ENCODE peak calls at places on chromosomes 7 and 10, in four cellular contexts. F is T-helper 9 cell; M is stimulated activated CD8-positive, alpha-beta memory T cell treated with anti-CD3 and anti-CD28 coated beads, Interleukin-15, amount 100 ng/mL, for 24 hours; S is WTC11. Z is an unnamed sample.

GRCh38 chr7:107938448-107939250 is 47.7 kb downstream of the DLD start:
- DNase-seq in F (no peak), M (no peak), S (no peak), Z (no peak)

GRCh38 chr10:62306663-62307062 is 38.0 kb upstream of the RTKN2 start:
- DNase-seq in F (peak), M (no peak), S (no peak), Z (no peak)

GRCh38 chr10:45371555-45371954 is 2.5 kb upstream of the ALOX5 start:
- DNase-seq in F (no peak), M (no peak), S (no peak), Z (no peak)

GRCh38 chr7:131294553-131294952 is 33.1 kb upstream of the MKLN1 start:
- DNase-seq in F (no peak), M (no peak), S (no peak), Z (no peak)

GRCh38 chr10:118272090-118272775 is 69.9 kb downstream of the FAM204A start:
- DNase-seq in F (no peak), M (no peak), S (no peak), Z (no peak)

GRCh38 chr7:30594055-30594539 is 581 bp upstream of the GARS1 start:
- DNase-seq in F (peak), M (peak), S (peak), Z (no peak)

GRCh38 chr10:46550795-46551700 is 5.4 kb downstream of the GPRIN2 start:
- DNase-seq in F (no peak), M (no peak), S (no peak), Z (no peak)

GRCh38 chr7:17406756-17407155 is 108.3 kb downstream of the AHR start:
- DNase-seq in F (no peak), M (no peak), S (no peak), Z (no peak)

GRCh38 chr7:112446431-112446830 is 3.8 kb upstream of the IFRD1 start:
- DNase-seq in F (no peak), M (no peak), S (no peak), Z (no peak)

GRCh38 chr7:128347573-128348147 is 4.0 kb upstream of the RBM28 start:
- DNase-seq in F (no peak), M (no peak), S (peak), Z (no peak)

GRCh38 chr7:112361154-112361553 is 89.1 kb upstream of the IFRD1 start:
- DNase-seq in F (no peak), M (no peak), S (no peak), Z (no peak)

GRCh38 chr7:47371733-47372368 is 210.1 kb downstream of the TNS3 start:
- DNase-seq in F (no peak), M (no peak), S (no peak), Z (no peak)

GRCh38 chr10:22228167-22228938 is 10.5 kb upstream of the EBLN1 start:
- DNase-seq in F (no peak), M (no peak), S (no peak), Z (no peak)

GRCh38 chr7:51069411-51070083 is 247.1 kb downstream of the COBL start:
- DNase-seq in F (no peak), M (no peak), S (no peak), Z (no peak)

GRCh38 chr10:20233423-20233822 is 417.2 kb downstream of the PLXDC2 start:
- DNase-seq in F (no peak), M (no peak), S (no peak), Z (no peak)

Z was measured in T1000.